ENCODE peak calls at places on chromosomes 12 and 14, in eight cellular contexts. One of them, this sample, is unnamed.

GRCh38 chr12:28390716-28391452 is 200.6 kb downstream of the CCDC91 start:
- DNase-seq in NCI-H1694: no peak
- DNase-seq in SK-MEL-5: no peak
- DNase-seq in fibroblast of lung: peak; percentile 95
- DNase-seq in activated CD4-positive, alpha-beta T cell treated with anti-CD3 and anti-CD28 coated beads, Interleukin-2, amount 50 U/mL, for 1 hour: no peak
- DNase-seq in astrocyte of the spinal cord: peak; percentile 56
- DNase-seq in ELR: no peak
- DNase-seq in stomach: no peak
- DNase-seq in this sample: no peak

GRCh38 chr12:120903382-120903817 is 758 bp downstream of the SPPL3 start:
- DNase-seq in SK-MEL-5: no peak
- DNase-seq in stomach: peak; percentile 57
- DNase-seq in astrocyte of the spinal cord: peak; percentile 9
- DNase-seq in ELR: peak; percentile 74
- DNase-seq in fibroblast of lung: peak; percentile 18
- DNase-seq in activated CD4-positive, alpha-beta T cell treated with anti-CD3 and anti-CD28 coated beads, Interleukin-2, amount 50 U/mL, for 1 hour: peak; percentile 47
- DNase-seq in NCI-H1694: no peak
- DNase-seq in this sample: peak; percentile 58

GRCh38 chr12:130013771-130014484 is 110.1 kb upstream of the TMEM132D start:
- DNase-seq in fibroblast of lung: peak; percentile 4
- DNase-seq in activated CD4-positive, alpha-beta T cell treated with anti-CD3 and anti-CD28 coated beads, Interleukin-2, amount 50 U/mL, for 1 hour: peak; percentile 4
- DNase-seq in ELR: peak; percentile 9
- DNase-seq in SK-MEL-5: peak; percentile 77
- DNase-seq in astrocyte of the spinal cord: peak; percentile 11
- DNase-seq in NCI-H1694: peak; percentile 24
- DNase-seq in stomach: peak; percentile 40
- DNase-seq in this sample: peak; percentile 80

GRCh38 chr12:47133981-47134380 is 54.2 kb upstream of the AMIGO2 start:
- DNase-seq in SK-MEL-5: no peak
- DNase-seq in stomach: no peak
- DNase-seq in NCI-H1694: no peak
- DNase-seq in fibroblast of lung: no peak
- DNase-seq in astrocyte of the spinal cord: no peak
- DNase-seq in ELR: peak; percentile 22
- DNase-seq in activated CD4-positive, alpha-beta T cell treated with anti-CD3 and anti-CD28 coated beads, Interleukin-2, amount 50 U/mL, for 1 hour: no peak
- DNase-seq in this sample: no peak

GRCh38 chr12:109830718-109831117 is 2.5 kb downstream of the TRPV4 start:
- DNase-seq in stomach: no peak
- DNase-seq in ELR: no peak
- DNase-seq in astrocyte of the spinal cord: no peak
- DNase-seq in SK-MEL-5: no peak
- DNase-seq in NCI-H1694: no peak
- DNase-seq in fibroblast of lung: no peak
- DNase-seq in activated CD4-positive, alpha-beta T cell treated with anti-CD3 and anti-CD28 coated beads, Interleukin-2, amount 50 U/mL, for 1 hour: no peak
- DNase-seq in this sample: no peak

GRCh38 chr14:73884438-73885190 is 2.0 kb upstream of the ZNF410 start:
- DNase-seq in ELR: no peak
- DNase-seq in NCI-H1694: no peak
- DNase-seq in astrocyte of the spinal cord: no peak
- DNase-seq in activated CD4-positive, alpha-beta T cell treated with anti-CD3 and anti-CD28 coated beads, Interleukin-2, amount 50 U/mL, for 1 hour: no peak
- DNase-seq in SK-MEL-5: no peak
- DNase-seq in fibroblast of lung: no peak
- DNase-seq in stomach: no peak
- DNase-seq in this sample: no peak

GRCh38 chr14:105418269-105419054 is 1.2 kb upstream of the MTA1 start:
- DNase-seq in activated CD4-positive, alpha-beta T cell treated with anti-CD3 and anti-CD28 coated beads, Interleukin-2, amount 50 U/mL, for 1 hour: no peak
- DNase-seq in stomach: no peak
- DNase-seq in ELR: no peak
- DNase-seq in astrocyte of the spinal cord: no peak
- DNase-seq in fibroblast of lung: no peak
- DNase-seq in SK-MEL-5: no peak
- DNase-seq in NCI-H1694: peak; percentile 19
- DNase-seq in this sample: no peak

GRCh38 chr12:109900752-109901580 is 892 bp downstream of the TCHP start:
- DNase-seq in activated CD4-positive, alpha-beta T cell treated with anti-CD3 and anti-CD28 coated beads, Interleukin-2, amount 50 U/mL, for 1 hour: no peak
- DNase-seq in NCI-H1694: no peak
- DNase-seq in ELR: peak; percentile 30
- DNase-seq in astrocyte of the spinal cord: peak; percentile 13
- DNase-seq in stomach: no peak
- DNase-seq in SK-MEL-5: no peak
- DNase-seq in fibroblast of lung: peak; percentile 15
- DNase-seq in this sample: no peak

GRCh38 chr14:69373104-69373503 is 25.0 kb downstream of the ERH start:
- DNase-seq in ELR: no peak
- DNase-seq in fibroblast of lung: no peak
- DNase-seq in SK-MEL-5: no peak
- DNase-seq in activated CD4-positive, alpha-beta T cell treated with anti-CD3 and anti-CD28 coated beads, Interleukin-2, amount 50 U/mL, for 1 hour: no peak
- DNase-seq in stomach: no peak
- DNase-seq in astrocyte of the spinal cord: no peak
- DNase-seq in NCI-H1694: no peak
- DNase-seq in this sample: no peak

GRCh38 chr12:123937707-123938600 is 34.7 kb downstream of the CCDC92 start:
- DNase-seq in astrocyte of the spinal cord: no peak
- DNase-seq in fibroblast of lung: no peak
- DNase-seq in stomach: no peak
- DNase-seq in ELR: no peak
- DNase-seq in SK-MEL-5: no peak
- DNase-seq in activated CD4-positive, alpha-beta T cell treated with anti-CD3 and anti-CD28 coated beads, Interleukin-2, amount 50 U/mL, for 1 hour: peak; percentile 31
- DNase-seq in NCI-H1694: no peak
- DNase-seq in this sample: no peak

GRCh38 chr14:101101456-101102056 is 198.0 kb upstream of the RTL1 start:
- DNase-seq in NCI-H1694: no peak
- DNase-seq in SK-MEL-5: no peak
- DNase-seq in ELR: no peak
- DNase-seq in stomach: no peak
- DNase-seq in activated CD4-positive, alpha-beta T cell treated with anti-CD3 and anti-CD28 coated beads, Interleukin-2, amount 50 U/mL, for 1 hour: no peak
- DNase-seq in astrocyte of the spinal cord: no peak
- DNase-seq in fibroblast of lung: no peak
- DNase-seq in this sample: no peak

GRCh38 chr12:52380271-52380694 is 5.2 kb downstream of the KRT84 start:
- DNase-seq in fibroblast of lung: peak; percentile 8
- DNase-seq in activated CD4-positive, alpha-beta T cell treated with anti-CD3 and anti-CD28 coated beads, Interleukin-2, amount 50 U/mL, for 1 hour: no peak
- DNase-seq in stomach: peak; percentile 57
- DNase-seq in SK-MEL-5: peak; percentile 70
- DNase-seq in ELR: peak; percentile 43
- DNase-seq in NCI-H1694: no peak
- DNase-seq in astrocyte of the spinal cord: peak; percentile 16
- DNase-seq in this sample: no peak

GRCh38 chr12:21992823-21993222 is 51.6 kb upstream of the ABCC9 start:
- DNase-seq in activated CD4-positive, alpha-beta T cell treated with anti-CD3 and anti-CD28 coated beads, Interleukin-2, amount 50 U/mL, for 1 hour: no peak
- DNase-seq in ELR: peak; percentile 8
- DNase-seq in fibroblast of lung: peak; percentile 8
- DNase-seq in astrocyte of the spinal cord: no peak
- DNase-seq in stomach: no peak
- DNase-seq in NCI-H1694: no peak
- DNase-seq in SK-MEL-5: no peak
- DNase-seq in this sample: no peak

GRCh38 chr12:42932937-42933336 is 343.4 kb upstream of the PRICKLE1 start:
- DNase-seq in fibroblast of lung: no peak
- DNase-seq in ELR: no peak
- DNase-seq in NCI-H1694: no peak
- DNase-seq in activated CD4-positive, alpha-beta T cell treated with anti-CD3 and anti-CD28 coated beads, Interleukin-2, amount 50 U/mL, for 1 hour: no peak
- DNase-seq in astrocyte of the spinal cord: no peak
- DNase-seq in SK-MEL-5: no peak
- DNase-seq in stomach: no peak
- DNase-seq in this sample: no peak

GRCh38 chr12:103909811-103910210 is 20.4 kb upstream of the HSP90B1 start:
- DNase-seq in activated CD4-positive, alpha-beta T cell treated with anti-CD3 and anti-CD28 coated beads, Interleukin-2, amount 50 U/mL, for 1 hour: no peak
- DNase-seq in SK-MEL-5: no peak
- DNase-seq in NCI-H1694: no peak
- DNase-seq in astrocyte of the spinal cord: peak; percentile 49
- DNase-seq in stomach: no peak
- DNase-seq in fibroblast of lung: no peak
- DNase-seq in ELR: no peak
- DNase-seq in this sample: no peak

GRCh38 chr14:103067231-103067954 is 10.0 kb upstream of the CDC42BPB start:
- DNase-seq in stomach: no peak
- DNase-seq in activated CD4-positive, alpha-beta T cell treated with anti-CD3 and anti-CD28 coated beads, Interleukin-2, amount 50 U/mL, for 1 hour: no peak
- DNase-seq in NCI-H1694: no peak
- DNase-seq in astrocyte of the spinal cord: no peak
- DNase-seq in ELR: peak; percentile 65
- DNase-seq in fibroblast of lung: peak; percentile 71
- DNase-seq in SK-MEL-5: no peak
- DNase-seq in this sample: no peak

GRCh38 chr14:45118594-45118993 is 15.7 kb downstream of the FKBP3 start:
- DNase-seq in NCI-H1694: no peak
- DNase-seq in stomach: no peak
- DNase-seq in ELR: no peak
- DNase-seq in astrocyte of the spinal cord: no peak
- DNase-seq in activated CD4-positive, alpha-beta T cell treated with anti-CD3 and anti-CD28 coated beads, Interleukin-2, amount 50 U/mL, for 1 hour: no peak
- DNase-seq in SK-MEL-5: no peak
- DNase-seq in fibroblast of lung: no peak
- DNase-seq in this sample: no peak

GRCh38 chr14:95359974-95360826 is 40.5 kb upstream of the CLMN start:
- DNase-seq in stomach: peak; percentile 38
- DNase-seq in NCI-H1694: no peak
- DNase-seq in fibroblast of lung: peak; percentile 15
- DNase-seq in SK-MEL-5: peak; percentile 97
- DNase-seq in activated CD4-positive, alpha-beta T cell treated with anti-CD3 and anti-CD28 coated beads, Interleukin-2, amount 50 U/mL, for 1 hour: no peak
- DNase-seq in astrocyte of the spinal cord: no peak
- DNase-seq in ELR: no peak
- DNase-seq in this sample: peak; percentile 78

GRCh38 chr14:36661506-36662257 is at the start of gene PAX9:
- DNase-seq in fibroblast of lung: peak; percentile 42
- DNase-seq in astrocyte of the spinal cord: peak; percentile 74
- DNase-seq in SK-MEL-5: peak; percentile 91
- DNase-seq in NCI-H1694: peak; percentile 94
- DNase-seq in activated CD4-positive, alpha-beta T cell treated with anti-CD3 and anti-CD28 coated beads, Interleukin-2, amount 50 U/mL, for 1 hour: no peak
- DNase-seq in stomach: peak; percentile 78
- DNase-seq in ELR: peak; percentile 40
- DNase-seq in this sample: no peak

GRCh38 chr14:75257241-75257640 is 21.4 kb upstream of the FOS start:
- DNase-seq in stomach: no peak
- DNase-seq in activated CD4-positive, alpha-beta T cell treated with anti-CD3 and anti-CD28 coated beads, Interleukin-2, amount 50 U/mL, for 1 hour: no peak
- DNase-seq in NCI-H1694: no peak
- DNase-seq in SK-MEL-5: no peak
- DNase-seq in fibroblast of lung: no peak
- DNase-seq in ELR: peak; percentile 79
- DNase-seq in astrocyte of the spinal cord: no peak
- DNase-seq in this sample: no peak

GRCh38 chr12:65010437-65010836 is 110.7 kb downstream of the WIF1 start:
- DNase-seq in stomach: no peak
- DNase-seq in fibroblast of lung: no peak
- DNase-seq in NCI-H1694: no peak
- DNase-seq in ELR: no peak
- DNase-seq in activated CD4-positive, alpha-beta T cell treated with anti-CD3 and anti-CD28 coated beads, Interleukin-2, amount 50 U/mL, for 1 hour: no peak
- DNase-seq in SK-MEL-5: no peak
- DNase-seq in astrocyte of the spinal cord: no peak
- DNase-seq in this sample: no peak

GRCh38 chr14:74610199-74610865 is 1.7 kb downstream of the LTBP2 start:
- DNase-seq in SK-MEL-5: no peak
- DNase-seq in ELR: no peak
- DNase-seq in activated CD4-positive, alpha-beta T cell treated with anti-CD3 and anti-CD28 coated beads, Interleukin-2, amount 50 U/mL, for 1 hour: no peak
- DNase-seq in NCI-H1694: no peak
- DNase-seq in stomach: no peak
- DNase-seq in astrocyte of the spinal cord: no peak
- DNase-seq in fibroblast of lung: no peak
- DNase-seq in this sample: no peak

GRCh38 chr14:49984419-49984818 is 91.5 kb downstream of the ARF6 start:
- DNase-seq in activated CD4-positive, alpha-beta T cell treated with anti-CD3 and anti-CD28 coated beads, Interleukin-2, amount 50 U/mL, for 1 hour: no peak
- DNase-seq in ELR: peak; percentile 22
- DNase-seq in stomach: no peak
- DNase-seq in NCI-H1694: no peak
- DNase-seq in fibroblast of lung: peak; percentile 61
- DNase-seq in SK-MEL-5: no peak
- DNase-seq in astrocyte of the spinal cord: peak; percentile 63
- DNase-seq in this sample: no peak

GRCh38 chr14:50023671-50024490 is 92.5 kb downstream of the VCPKMT start:
- DNase-seq in fibroblast of lung: peak; percentile 83
- DNase-seq in SK-MEL-5: peak; percentile 49
- DNase-seq in ELR: peak; percentile 89
- DNase-seq in activated CD4-positive, alpha-beta T cell treated with anti-CD3 and anti-CD28 coated beads, Interleukin-2, amount 50 U/mL, for 1 hour: no peak
- DNase-seq in stomach: no peak
- DNase-seq in astrocyte of the spinal cord: peak; percentile 89
- DNase-seq in NCI-H1694: no peak
- DNase-seq in this sample: no peak

GRCh38 chr12:1662761-1663439 is 28.0 kb upstream of the ADIPOR2 start:
- DNase-seq in astrocyte of the spinal cord: peak; percentile 18
- DNase-seq in activated CD4-positive, alpha-beta T cell treated with anti-CD3 and anti-CD28 coated beads, Interleukin-2, amount 50 U/mL, for 1 hour: peak; percentile 16
- DNase-seq in ELR: no peak
- DNase-seq in SK-MEL-5: no peak
- DNase-seq in NCI-H1694: no peak
- DNase-seq in stomach: peak; percentile 73
- DNase-seq in fibroblast of lung: peak; percentile 31
- DNase-seq in this sample: no peak

GRCh38 chr14:77026930-77027537 is 1.5 kb downstream of the IRF2BPL start:
- DNase-seq in activated CD4-positive, alpha-beta T cell treated with anti-CD3 and anti-CD28 coated beads, Interleukin-2, amount 50 U/mL, for 1 hour: peak; percentile 59
- DNase-seq in astrocyte of the spinal cord: peak; percentile 56
- DNase-seq in SK-MEL-5: peak; percentile 39
- DNase-seq in stomach: peak; percentile 54
- DNase-seq in ELR: peak; percentile 75
- DNase-seq in fibroblast of lung: peak; percentile 57
- DNase-seq in NCI-H1694: peak; percentile 61
- DNase-seq in this sample: no peak

GRCh38 chr12:56385873-56386272 is 23.2 kb upstream of the APOF start:
- DNase-seq in NCI-H1694: no peak
- DNase-seq in astrocyte of the spinal cord: no peak
- DNase-seq in stomach: peak; percentile 71
- DNase-seq in ELR: peak; percentile 22
- DNase-seq in SK-MEL-5: no peak
- DNase-seq in activated CD4-positive, alpha-beta T cell treated with anti-CD3 and anti-CD28 coated beads, Interleukin-2, amount 50 U/mL, for 1 hour: no peak
- DNase-seq in fibroblast of lung: no peak
- DNase-seq in this sample: no peak

GRCh38 chr12:25052191-25053020 is 103.5 kb upstream of the BCAT1 start:
- DNase-seq in astrocyte of the spinal cord: no peak
- DNase-seq in NCI-H1694: no peak
- DNase-seq in activated CD4-positive, alpha-beta T cell treated with anti-CD3 and anti-CD28 coated beads, Interleukin-2, amount 50 U/mL, for 1 hour: peak; percentile 30
- DNase-seq in stomach: no peak
- DNase-seq in fibroblast of lung: no peak
- DNase-seq in SK-MEL-5: no peak
- DNase-seq in ELR: no peak
- DNase-seq in this sample: no peak

GRCh38 chr12:9940370-9940769 is 8.2 kb upstream of the CLEC2A start:
- DNase-seq in SK-MEL-5: peak; percentile 51
- DNase-seq in astrocyte of the spinal cord: no peak
- DNase-seq in stomach: no peak
- DNase-seq in fibroblast of lung: peak; percentile 17
- DNase-seq in NCI-H1694: no peak
- DNase-seq in activated CD4-positive, alpha-beta T cell treated with anti-CD3 and anti-CD28 coated beads, Interleukin-2, amount 50 U/mL, for 1 hour: no peak
- DNase-seq in ELR: peak; percentile 33
- DNase-seq in this sample: no peak

GRCh38 chr12:55724226-55724939 is 4.2 kb downstream of the RDH5 start:
- DNase-seq in SK-MEL-5: peak; percentile 84
- DNase-seq in NCI-H1694: peak; percentile 22
- DNase-seq in fibroblast of lung: peak; percentile 78
- DNase-seq in activated CD4-positive, alpha-beta T cell treated with anti-CD3 and anti-CD28 coated beads, Interleukin-2, amount 50 U/mL, for 1 hour: peak; percentile 66
- DNase-seq in astrocyte of the spinal cord: peak; percentile 68
- DNase-seq in ELR: peak; percentile 76
- DNase-seq in stomach: peak; percentile 76
- DNase-seq in this sample: no peak

GRCh38 chr14:101463566-101464171 is 97.6 kb upstream of the DIO3 start:
- DNase-seq in NCI-H1694: no peak
- DNase-seq in astrocyte of the spinal cord: no peak
- DNase-seq in stomach: no peak
- DNase-seq in ELR: no peak
- DNase-seq in activated CD4-positive, alpha-beta T cell treated with anti-CD3 and anti-CD28 coated beads, Interleukin-2, amount 50 U/mL, for 1 hour: no peak
- DNase-seq in fibroblast of lung: no peak
- DNase-seq in SK-MEL-5: no peak
- DNase-seq in this sample: no peak

GRCh38 chr14:68450391-68451120 is 342.3 kb downstream of the ZFP36L1 start:
- DNase-seq in activated CD4-positive, alpha-beta T cell treated with anti-CD3 and anti-CD28 coated beads, Interleukin-2, amount 50 U/mL, for 1 hour: no peak
- DNase-seq in stomach: no peak
- DNase-seq in fibroblast of lung: no peak
- DNase-seq in astrocyte of the spinal cord: no peak
- DNase-seq in SK-MEL-5: peak; percentile 18
- DNase-seq in ELR: no peak
- DNase-seq in NCI-H1694: no peak
- DNase-seq in this sample: no peak

GRCh38 chr14:36522347-36522971 is 2.4 kb upstream of the NKX2-1 start:
- DNase-seq in ELR: no peak
- DNase-seq in activated CD4-positive, alpha-beta T cell treated with anti-CD3 and anti-CD28 coated beads, Interleukin-2, amount 50 U/mL, for 1 hour: no peak
- DNase-seq in SK-MEL-5: no peak
- DNase-seq in astrocyte of the spinal cord: no peak
- DNase-seq in NCI-H1694: no peak
- DNase-seq in stomach: no peak
- DNase-seq in fibroblast of lung: no peak
- DNase-seq in this sample: no peak

GRCh38 chr12:34391771-34392581 is 369.7 kb downstream of the ALG10 start:
- DNase-seq in activated CD4-positive, alpha-beta T cell treated with anti-CD3 and anti-CD28 coated beads, Interleukin-2, amount 50 U/mL, for 1 hour: no peak
- DNase-seq in fibroblast of lung: no peak
- DNase-seq in SK-MEL-5: no peak
- DNase-seq in stomach: peak; percentile 11
- DNase-seq in astrocyte of the spinal cord: no peak
- DNase-seq in ELR: no peak
- DNase-seq in NCI-H1694: no peak
- DNase-seq in this sample: no peak